ENCODE peak calls at places on chromosomes 6 and 20, in ten cellular contexts. K is pancreas, C is WTC11, L is LNCaP clone FGC, U is lower lobe of right lung, X is amygdala, M is NAMALWA, D is NCI-H1105, G is KG1, Q is AG09319. Z is an unnamed sample.

GRCh38 chr6:17930321-17930993 is 57.0 kb downstream of the KIF13A start:
- DNase-seq in D (no peak), X (no peak), M (no peak), G (no peak), C (no peak), Q (no peak), K (no peak), L (no peak), U (no peak), Z (no peak)

GRCh38 chr20:36544134-36545018 is 3.1 kb downstream of the MYL9 start:
- DNase-seq in L (no peak), D (no peak), G (no peak), K (peak), U (peak), C (no peak), M (no peak), Q (no peak), X (no peak), Z (no peak)

GRCh38 chr20:5864873-5865582 is 85.3 kb downstream of the TRMT6 start:
- DNase-seq in U (no peak), Q (no peak), L (no peak), K (peak), C (no peak), G (no peak), X (no peak), D (no peak), M (no peak), Z (no peak)

GRCh38 chr6:71080793-71081192 is 123.9 kb upstream of the B3GAT2 start:
- DNase-seq in D (no peak), G (no peak), Q (no peak), K (no peak), L (no peak), M (no peak), C (no peak), U (no peak), X (no peak), Z (no peak)

GRCh38 chr20:21395666-21396044 is 1.7 kb downstream of the NKX2-4 start:
- DNase-seq in K (no peak), X (no peak), Q (no peak), C (peak), L (no peak), D (no peak), G (no peak), U (no peak), M (no peak), Z (no peak)

GRCh38 chr20:362271-363254 is 15.7 kb downstream of the NRSN2 start:
- DNase-seq in L (peak), C (peak), G (no peak), X (no peak), Q (no peak), K (peak), D (peak), M (peak), U (peak), Z (peak)

GRCh38 chr20:53124075-53124532 is 151.9 kb downstream of the TSHZ2 start:
- DNase-seq in C (no peak), X (no peak), L (no peak), K (no peak), D (no peak), Q (no peak), U (no peak), G (no peak), M (no peak), Z (no peak)

GRCh38 chr6:163667372-163668060 is 253.0 kb downstream of the QKI start:
- DNase-seq in M (peak), Q (no peak), U (no peak), G (peak), X (no peak), K (no peak), L (no peak), D (no peak), C (no peak), Z (no peak)

GRCh38 chr20:59004493-59004762 is 2.6 kb downstream of the CTSZ start:
- DNase-seq in X (no peak), U (peak), G (no peak), Q (no peak), L (no peak), M (no peak), K (no peak), D (no peak), C (no peak), Z (no peak)

GRCh38 chr6:455006-455585 is 63.5 kb downstream of the IRF4 start:
- DNase-seq in L (no peak), X (no peak), M (no peak), G (no peak), K (no peak), U (no peak), C (no peak), Q (no peak), D (no peak), Z (no peak)

GRCh38 chr6:118813795-118814194 is 80.2 kb upstream of the ASF1A start:
- DNase-seq in Q (no peak), L (no peak), M (no peak), G (no peak), K (no peak), U (no peak), C (no peak), X (no peak), D (no peak), Z (no peak)